ENCODE peak calls at places on chromosomes 13 and 19, in eight cellular contexts. C, B, U, R, J, M, Y and P are unnamed samples.

GRCh38 chr13:39326471-39326870 is 276.5 kb downstream of the LHFPL6 start:
- DNase-seq in C (no peak), B (no peak), U (no peak), R (no peak), J (no peak), M (no peak), Y (no peak), P (no peak)

GRCh38 chr13:48902421-48902820 is 73.3 kb upstream of the FNDC3A start:
- DNase-seq in C (peak; percentile 24), B (no peak), U (no peak), R (peak; percentile 43), J (no peak), M (peak; percentile 72), Y (peak; percentile 41), P (no peak)

GRCh38 chr13:27643334-27644158 is 21.9 kb downstream of the POLR1D start:
- DNase-seq in C (no peak), B (no peak), U (no peak), R (no peak), J (no peak), M (no peak), Y (no peak), P (no peak)

GRCh38 chr13:110565296-110565695 is 3.8 kb upstream of the RAB20 start:
- DNase-seq in C (no peak), B (no peak), U (no peak), R (no peak), J (no peak), M (peak; percentile 62), Y (no peak), P (no peak)

GRCh38 chr19:29819986-29820385 is 8.2 kb downstream of the CCNE1 start:
- DNase-seq in C (no peak), B (no peak), U (no peak), R (no peak), J (no peak), M (no peak), Y (no peak), P (no peak)

GRCh38 chr13:31951215-31951678 is 80.3 kb upstream of the FRY start:
- DNase-seq in C (no peak), B (peak; percentile 76), U (no peak), R (peak; percentile 92), J (no peak), M (peak; percentile 19), Y (no peak), P (peak; percentile 49)

GRCh38 chr19:14081797-14082674 is 3.5 kb downstream of the C19orf67 start:
- DNase-seq in C (no peak), B (no peak), U (no peak), R (no peak), J (no peak), M (no peak), Y (no peak), P (peak; percentile 38)

GRCh38 chr13:50200562-50200961 is 185.3 kb downstream of the KCNRG start:
- DNase-seq in C (no peak), B (no peak), U (no peak), R (no peak), J (no peak), M (no peak), Y (no peak), P (no peak)

GRCh38 chr19:44795398-44795987 is 13.4 kb upstream of the BCAM start:
- DNase-seq in C (no peak), B (no peak), U (no peak), R (no peak), J (no peak), M (no peak), Y (no peak), P (no peak)

GRCh38 chr13:45863716-45864590 is 12.4 kb upstream of the SIAH3 start:
- DNase-seq in C (no peak), B (peak; percentile 74), U (no peak), R (no peak), J (no peak), M (peak; percentile 38), Y (no peak), P (no peak)

GRCh38 chr13:114017028-114017630 is 43.3 kb upstream of the C13orf46 start:
- DNase-seq in C (no peak), B (no peak), U (no peak), R (no peak), J (no peak), M (peak; percentile 47), Y (peak; percentile 58), P (no peak)

GRCh38 chr13:37143901-37144300 is 38.4 kb upstream of the CSNK1A1L start:
- DNase-seq in C (no peak), B (no peak), U (no peak), R (no peak), J (no peak), M (no peak), Y (no peak), P (no peak)

GRCh38 chr13:102580552-102581169 is 16.1 kb upstream of the TPP2 start:
- DNase-seq in C (no peak), B (no peak), U (no peak), R (no peak), J (no peak), M (peak; percentile 65), Y (no peak), P (peak; percentile 31)

GRCh38 chr19:38434549-38435051 is 1.1 kb downstream of the RYR1 start:
- DNase-seq in C (no peak), B (no peak), U (no peak), R (no peak), J (no peak), M (peak; percentile 72), Y (peak; percentile 95), P (no peak)

GRCh38 chr13:94272038-94272437 is 207.4 kb downstream of the DCT start:
- DNase-seq in C (no peak), B (no peak), U (no peak), R (no peak), J (no peak), M (no peak), Y (no peak), P (no peak)

GRCh38 chr13:94712812-94713555 is 639 bp upstream of the SOX21 start:
- DNase-seq in C (peak; percentile 26), B (no peak), U (no peak), R (no peak), J (no peak), M (peak; percentile 46), Y (peak; percentile 64), P (no peak)

GRCh38 chr19:10553943-10554381 is 10.3 kb downstream of the ATG4D start:
- DNase-seq in C (no peak), B (no peak), U (peak; percentile 42), R (no peak), J (no peak), M (no peak), Y (no peak), P (peak; percentile 42)

GRCh38 chr13:46633416-46633815 is 80.4 kb downstream of the LRCH1 start:
- DNase-seq in C (peak; percentile 50), B (no peak), U (no peak), R (no peak), J (no peak), M (peak; percentile 91), Y (no peak), P (no peak)

GRCh38 chr19:35226748-35227147 is 1.8 kb downstream of the FAM187B start:
- DNase-seq in C (no peak), B (no peak), U (no peak), R (no peak), J (no peak), M (no peak), Y (no peak), P (no peak)

GRCh38 chr13:23928985-23929384 is 31.7 kb upstream of the C1QTNF9B start:
- DNase-seq in C (peak; percentile 23), B (peak; percentile 97), U (no peak), R (no peak), J (no peak), M (peak; percentile 10), Y (no peak), P (no peak)

GRCh38 chr13:55999709-56000108 is 1141.0 kb upstream of the PRR20A start:
- DNase-seq in C (no peak), B (no peak), U (no peak), R (no peak), J (no peak), M (peak; percentile 47), Y (no peak), P (no peak)

GRCh38 chr13:97498419-97498818 is 64.5 kb downstream of the RAP2A start:
- DNase-seq in C (no peak), B (no peak), U (no peak), R (no peak), J (no peak), M (no peak), Y (no peak), P (no peak)